ENCODE peak calls at places on chromosomes 6 and 20, in five cellular contexts. F is fibroblast of lung, A is IMR-90, W is mammary epithelial cell, C is hepatocyte. H is an unnamed sample.

GRCh38 chr6:3796396-3796795 is 44.9 kb upstream of the PXDC1 start:
- DNase-seq in F (no peak), A (no peak), W (peak), C (no peak), H (no peak)

GRCh38 chr20:54321688-54322087 is 113.8 kb downstream of the PFDN4 start:
- DNase-seq in F (no peak), A (no peak), W (no peak), C (no peak), H (no peak)

GRCh38 chr20:58818585-58819285 is 32.0 kb downstream of the GNAS-AS1 start:
- DNase-seq in F (no peak), A (peak), W (peak), C (no peak), H (no peak)

GRCh38 chr20:57601211-57601570 is 19.0 kb downstream of the ZBP1 start:
- DNase-seq in F (no peak), A (peak), W (peak), C (no peak), H (no peak)

GRCh38 chr20:57966609-57967008 is 256.8 kb upstream of the PMEPA1 start:
- DNase-seq in F (no peak), A (no peak), W (no peak), C (no peak), H (no peak)

GRCh38 chr20:10089871-10090587 is 55.2 kb downstream of the ANKEF1 start:
- DNase-seq in F (no peak), A (no peak), W (no peak), C (no peak), H (no peak)

GRCh38 chr20:33687370-33687915 is 1.3 kb upstream of the E2F1 start:
- DNase-seq in F (no peak), A (no peak), W (no peak), C (peak), H (no peak)

GRCh38 chr6:47116616-47117015 is 74.5 kb upstream of the ADGRF1 start:
- DNase-seq in F (no peak), A (no peak), W (peak), C (peak), H (no peak)

GRCh38 chr6:36349240-36349639 is 12.6 kb upstream of the BNIP5 start:
- DNase-seq in F (no peak), A (no peak), W (peak), C (no peak), H (peak)

GRCh38 chr6:166275714-166276166 is 32.5 kb downstream of the PRR18 start:
- DNase-seq in F (peak), A (peak), W (peak), C (peak), H (peak)

GRCh38 chr6:68235192-68235812 is 399.8 kb upstream of the ADGRB3 start:
- DNase-seq in F (peak), A (no peak), W (no peak), C (no peak), H (no peak)

GRCh38 chr6:136347847-136348246 is 58.2 kb upstream of the BCLAF1 start:
- DNase-seq in F (peak), A (no peak), W (peak), C (no peak), H (no peak)
- H3K27ac ChIP-seq in F (no peak), A (no peak), W (peak), C (no peak), H (no peak)

GRCh38 chr20:51429144-51429482 is 113.4 kb downstream of the NFATC2 start:
- DNase-seq in F (no peak), A (no peak), W (no peak), C (no peak), H (no peak)
- H3K4me2 ChIP-seq in F (no peak), A (no peak), W (no peak), C (peak), H (no peak)

DNA sequence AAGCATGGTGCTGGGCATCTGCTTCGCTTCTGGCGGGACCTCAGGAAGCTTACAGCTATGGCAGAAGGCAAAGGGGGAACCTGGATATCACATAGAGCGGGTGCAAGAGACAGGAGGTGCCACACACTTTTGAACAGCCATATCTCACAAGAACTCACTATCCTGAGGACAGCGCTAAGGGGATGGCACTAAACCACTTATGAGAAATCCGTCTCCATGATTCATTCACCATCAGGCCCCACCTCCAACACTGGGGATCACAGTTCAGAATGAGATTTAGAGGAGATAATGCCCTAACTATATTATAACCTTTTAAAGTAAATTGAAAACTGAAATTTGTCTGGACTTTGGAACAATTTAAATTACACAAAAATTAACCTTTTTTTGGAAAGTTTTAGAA is 37.8 kb upstream of the SUMO4 start:
- DNase-seq in F (no peak), A (no peak), W (peak), C (no peak), H (no peak)
- H2AFZ ChIP-seq in F (no peak), A (no peak), W (no peak), C (no peak), H (no peak)

GRCh38 chr20:19211661-19212523 is 550 bp upstream of the SLC24A3 start:
- DNase-seq in F (no peak), A (no peak), W (no peak), C (peak), H (no peak)
- H3K27ac ChIP-seq in F (no peak), A (no peak), W (no peak), C (no peak), H (no peak)

DNA sequence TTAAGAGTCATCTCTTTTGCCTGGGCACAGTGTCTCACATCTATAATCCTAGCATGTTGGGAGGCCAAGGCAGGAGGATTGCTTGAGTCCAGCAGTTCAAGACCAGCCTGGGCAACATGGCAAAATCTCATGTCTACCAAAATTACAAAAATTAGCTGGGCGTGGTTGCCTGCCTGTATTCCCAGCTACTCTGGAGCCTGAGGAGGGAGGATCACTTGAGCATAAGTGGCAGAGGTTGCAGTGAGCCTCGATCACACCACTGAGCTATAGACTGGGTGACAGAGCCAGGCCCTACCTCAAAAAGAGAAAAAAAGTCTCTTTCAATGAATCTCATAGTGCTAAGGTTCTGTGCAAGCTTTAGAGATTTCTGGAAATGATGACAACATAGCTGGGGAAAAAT is 1.5 kb downstream of the HLA-DRB1 start:
- DNase-seq in F (no peak), A (no peak), W (no peak), C (no peak), H (no peak)
- H3K4me2 ChIP-seq in F (no peak), A (no peak), W (no peak), C (no peak), H (peak)

DNA sequence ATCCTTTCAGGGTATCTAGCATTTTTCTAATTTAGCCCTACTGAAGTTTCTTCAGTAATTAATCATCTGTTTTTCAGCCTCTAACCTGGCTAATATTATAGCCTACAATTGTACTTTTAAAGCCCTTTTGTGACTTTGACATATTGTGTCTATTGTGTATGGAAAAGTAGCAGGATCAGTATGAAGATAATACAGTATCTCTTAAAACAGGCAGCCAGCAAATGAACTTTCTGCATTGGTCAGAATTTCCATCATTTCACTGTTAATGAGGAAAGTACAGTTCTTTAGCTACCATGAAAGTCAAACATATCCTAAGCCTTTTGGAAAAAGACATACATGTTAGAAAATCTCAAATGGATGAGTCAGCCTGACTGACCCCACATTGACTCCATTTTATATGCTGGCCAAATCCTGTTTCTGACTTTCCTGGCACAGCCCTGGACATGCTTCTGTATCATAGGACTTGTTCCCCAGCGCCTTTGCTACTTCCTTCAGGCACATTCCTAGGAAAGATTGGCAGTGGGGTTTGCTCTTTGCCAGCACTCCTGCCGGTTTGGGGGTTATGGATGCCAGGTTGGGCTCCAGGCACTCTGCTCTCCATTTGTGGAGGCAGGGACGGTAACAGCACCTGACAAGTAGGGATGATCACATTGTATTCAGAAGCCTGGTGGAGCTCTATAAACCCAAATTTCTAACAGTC is 43.6 kb downstream of the TOP1 start:
- DNase-seq in F (peak), A (peak), W (peak), C (peak), H (no peak)
- H2AFZ ChIP-seq in F (no peak), A (no peak), W (no peak), C (no peak), H (no peak)

GRCh38 chr20:62953839-62954703 is 1.6 kb downstream of the SLC17A9 start:
- DNase-seq in F (peak), A (peak), W (no peak), C (peak), H (peak)

GRCh38 chr20:62957136-62958117 is 4.9 kb downstream of the SLC17A9 start:
- DNase-seq in F (no peak), A (no peak), W (no peak), C (no peak), H (no peak)

GRCh38 chr20:62955519-62956386 is 3.2 kb downstream of the SLC17A9 start:
- DNase-seq in F (no peak), A (no peak), W (no peak), C (peak), H (no peak)

GRCh38 chr20:62958388-62959100 is 6.0 kb downstream of the SLC17A9 start:
- DNase-seq in F (no peak), A (no peak), W (no peak), C (no peak), H (no peak)

GRCh38 chr20:62956387-62957135 is 4.1 kb downstream of the SLC17A9 start:
- DNase-seq in F (no peak), A (no peak), W (no peak), C (no peak), H (no peak)
- H3K27ac ChIP-seq in F (no peak), A (no peak), W (no peak), C (peak), H (no peak)

GRCh38 chr6:159521962-159522361 is 171.1 kb downstream of the SOD2 start:
- DNase-seq in F (no peak), A (no peak), W (no peak), C (no peak), H (no peak)
- H3K4me2 ChIP-seq in F (no peak), A (no peak), W (no peak), C (no peak), H (no peak)

H was measured in OCI-LY7.